ENCODE peak calls at places on chromosome 14, in five cellular contexts. M is HCT116, A is K562, W is SK-N-SH, I is GM12878. P is an unnamed sample.

GRCh38 chr14:58712357-58712756 is 74.6 kb downstream of the DACT1 start:
- DNase-seq in I (no peak), A (peak; percentile 12), M (no peak), W (peak; percentile 27), P (no peak)

GRCh38 chr14:104100171-104101085 is 14.9 kb downstream of the ASPG start:
- DNase-seq in A (no peak), M (no peak), W (no peak), I (no peak), P (no peak)

GRCh38 chr14:35438910-35439713 is 34.6 kb upstream of the NFKBIA start:
- DNase-seq in I (peak; percentile 39), M (peak; percentile 31), A (no peak), W (peak; percentile 19), P (peak; percentile 52)

GRCh38 chr14:91454580-91454979 is 37.0 kb upstream of the CCDC88C start:
- DNase-seq in A (no peak), M (no peak), W (no peak), I (no peak), P (no peak)

GRCh38 chr14:79295385-79295784 is 915.9 kb downstream of the DIO2 start:
- DNase-seq in I (no peak), A (no peak), M (no peak), W (no peak), P (no peak)

GRCh38 chr14:105943973-105944602 is 417.7 kb downstream of the TMEM121 start:
- DNase-seq in I (no peak), A (no peak), W (no peak), M (no peak), P (peak; percentile 68)

GRCh38 chr14:36585100-36585499 is 2.7 kb upstream of the NKX2-8 start:
- DNase-seq in M (no peak), W (no peak), I (no peak), A (no peak), P (peak; percentile 50)

GRCh38 chr14:61344437-61345143 is 23.2 kb downstream of the PRKCH start:
- DNase-seq in A (no peak), W (no peak), I (no peak), M (no peak), P (no peak)

GRCh38 chr14:102231476-102232347 is 73.3 kb downstream of the MOK start:
- DNase-seq in M (no peak), W (no peak), A (no peak), I (no peak), P (no peak)

GRCh38 chr14:71942904-71943694 is 10.9 kb downstream of the RGS6 start:
- DNase-seq in A (no peak), M (no peak), I (peak; percentile 53), W (no peak), P (no peak)

GRCh38 chr14:36477266-36477665 is 42.8 kb downstream of the NKX2-1 start:
- DNase-seq in M (no peak), A (no peak), W (no peak), I (no peak), P (no peak)

GRCh38 chr14:32602699-32603098 is 273.6 kb downstream of the AKAP6 start:
- DNase-seq in I (no peak), A (no peak), W (no peak), M (no peak), P (no peak)

GRCh38 chr14:32702571-32702970 is 236.1 kb upstream of the NPAS3 start:
- DNase-seq in I (no peak), A (no peak), W (no peak), M (no peak), P (no peak)

GRCh38 chr14:67166450-67166853 is 22.8 kb upstream of the GARIN2 start:
- DNase-seq in A (no peak), W (peak; percentile 41), M (peak; percentile 24), I (no peak), P (no peak)

GRCh38 chr14:23058654-23059504 is 1.6 kb upstream of the CDH24 start:
- DNase-seq in A (no peak), I (no peak), W (no peak), M (no peak), P (no peak)

GRCh38 chr14:93137864-93138263 is 22.1 kb upstream of the ITPK1 start:
- DNase-seq in M (no peak), W (peak; percentile 46), I (no peak), A (peak; percentile 46), P (peak; percentile 56)

GRCh38 chr14:32509632-32510187 is 180.6 kb downstream of the AKAP6 start:
- DNase-seq in W (no peak), I (no peak), A (no peak), M (no peak), P (peak; percentile 50)

GRCh38 chr14:59362533-59362932 is 102.6 kb downstream of the GPR135 start:
- DNase-seq in W (no peak), M (peak; percentile 43), A (no peak), I (no peak), P (no peak)

GRCh38 chr14:92844220-92844619 is 50.1 kb downstream of the GOLGA5 start:
- DNase-seq in A (no peak), W (no peak), M (no peak), I (peak; percentile 47), P (no peak)

GRCh38 chr14:104099096-104100041 is 13.9 kb downstream of the ASPG start:
- DNase-seq in M (no peak), A (no peak), W (no peak), I (no peak), P (no peak)

GRCh38 chr14:61934385-61934784 is 172.2 kb downstream of the SNAPC1 start:
- DNase-seq in A (no peak), M (no peak), I (no peak), W (no peak), P (no peak)

GRCh38 chr14:60188115-60188514 is 22.9 kb upstream of the DHRS7 start:
- DNase-seq in W (no peak), I (no peak), A (no peak), M (no peak), P (no peak)

GRCh38 chr14:51868405-51868804 is 8.0 kb downstream of the GNG2 start:
- DNase-seq in I (no peak), W (no peak), A (no peak), M (no peak), P (no peak)
- TF ChIP-seq ZBTB33 in I (no peak), W (no peak), A (no peak), M (no peak), P (no peak)

DNA sequence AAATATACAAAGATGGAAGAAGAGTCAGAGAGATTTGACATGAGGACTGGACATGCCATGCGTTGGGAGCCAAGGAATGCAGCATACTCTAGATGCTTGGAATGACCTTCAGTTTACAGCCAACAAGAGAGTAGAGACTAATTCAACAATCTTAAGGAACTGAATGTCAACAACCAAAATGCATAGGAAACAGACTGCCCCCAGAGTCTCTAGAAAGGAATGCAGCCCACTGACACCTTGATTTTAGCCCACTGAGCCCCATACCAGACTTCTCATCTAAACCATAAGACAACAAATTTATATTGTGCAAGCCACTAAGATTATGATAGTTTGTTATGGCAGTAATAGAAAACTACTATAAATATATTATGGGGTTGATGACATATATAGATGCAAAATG is 611.2 kb downstream of the RPS29 start:
- DNase-seq in A (no peak), I (no peak), M (no peak), W (no peak), P (no peak)
- TF ChIP-seq CTCF in A (no peak), I (peak; percentile 9), M (no peak), W (no peak), P (no peak)

GRCh38 chr14:99099051-99099787 is 172.8 kb downstream of the BCL11B start:
- DNase-seq in W (no peak), I (no peak), M (no peak), A (no peak), P (no peak)
- TF ChIP-seq ZBTB33 in W (no peak), I (no peak), M (no peak), A (no peak), P (no peak)

GRCh38 chr14:89014570-89014847 is 190.1 kb downstream of the TTC8 start:
- DNase-seq in I (no peak), A (no peak), M (no peak), W (no peak), P (no peak)

GRCh38 chr14:89013698-89014569 is 189.5 kb downstream of the TTC8 start:
- DNase-seq in A (no peak), W (no peak), I (no peak), M (no peak), P (no peak)

GRCh38 chr14:89013098-89013504 is 188.7 kb downstream of the TTC8 start:
- DNase-seq in M (peak; percentile 50), W (no peak), I (no peak), A (peak; percentile 73), P (peak; percentile 90)

GRCh38 chr14:89017417-89017816 is 193.0 kb downstream of the TTC8 start:
- DNase-seq in W (no peak), M (no peak), I (no peak), A (no peak), P (no peak)

GRCh38 chr14:89015016-89015415 is 190.6 kb downstream of the TTC8 start:
- DNase-seq in M (no peak), A (no peak), I (no peak), W (no peak), P (no peak)
- TF ChIP-seq CTCF in M (peak; percentile 26), A (no peak), I (no peak), W (peak; percentile 29), P (peak; percentile 13)